ENCODE peak calls at places on chromosomes 16 and 17, in six cellular contexts. F is fibroblast of mammary gland, K is hepatocyte, Q is AG04450, L is IMR-90, S is heart right ventricle. E is an unnamed sample.

GRCh38 chr17:76270770-76271668 is 5.9 kb downstream of the UBALD2 start:
- DNase-seq in S (no peak), F (no peak), K (no peak), Q (no peak), L (no peak), E (no peak)

GRCh38 chr17:75832164-75832651 is 12.0 kb downstream of the UNC13D start:
- DNase-seq in Q (no peak), F (peak; percentile 91), K (no peak), L (peak; percentile 85), S (no peak), E (peak; percentile 89)

GRCh38 chr17:56887552-56888467 is 26.0 kb downstream of the TRIM25 start:
- DNase-seq in Q (no peak), S (no peak), K (peak; percentile 28), L (peak; percentile 12), F (peak; percentile 35), E (no peak)

GRCh38 chr17:30237296-30238002 is 2.0 kb upstream of the SLC6A4 start:
- DNase-seq in K (no peak), S (no peak), Q (no peak), F (no peak), L (no peak), E (no peak)

GRCh38 chr16:82091225-82091624 is 56.2 kb downstream of the HSD17B2 start:
- DNase-seq in L (peak; percentile 64), F (peak; percentile 4), Q (peak; percentile 37), K (peak; percentile 16), S (no peak), E (peak; percentile 67)

GRCh38 chr16:5027086-5027485 is 6.6 kb downstream of the NAGPA start:
- DNase-seq in K (no peak), Q (no peak), F (no peak), L (no peak), S (no peak), E (no peak)

GRCh38 chr16:53261276-53261675 is 173.0 kb upstream of the RBL2 start:
- DNase-seq in L (no peak), Q (no peak), S (no peak), K (no peak), F (no peak), E (no peak)

GRCh38 chr17:9370464-9370863 is 205.2 kb downstream of the STX8 start:
- DNase-seq in Q (no peak), K (no peak), S (no peak), L (peak; percentile 62), F (peak; percentile 66), E (peak; percentile 71)

GRCh38 chr17:29155235-29155965 is 24.8 kb downstream of the MYO18A start:
- DNase-seq in S (no peak), K (peak; percentile 82), Q (no peak), L (peak; percentile 61), F (no peak), E (peak; percentile 58)

GRCh38 chr17:50051082-50051576 is 4.8 kb upstream of the ITGA3 start:
- DNase-seq in S (no peak), L (peak; percentile 88), F (peak; percentile 86), K (peak; percentile 70), Q (no peak), E (peak; percentile 75)

GRCh38 chr16:68508013-68508412 is 31.1 kb upstream of the ZFP90 start:
- DNase-seq in K (no peak), Q (no peak), L (no peak), S (no peak), F (no peak), E (no peak)

GRCh38 chr17:9905902-9906301 is 831 bp upstream of the RCVRN start:
- DNase-seq in K (peak; percentile 40), F (peak; percentile 51), S (peak; percentile 51), L (no peak), Q (no peak), E (peak; percentile 37)

GRCh38 chr17:10087333-10087732 is 111.1 kb downstream of the GAS7 start:
- DNase-seq in L (no peak), Q (no peak), K (no peak), F (no peak), S (no peak), E (no peak)

GRCh38 chr16:30372037-30372712 is 1.9 kb upstream of the TBC1D10B start:
- DNase-seq in S (no peak), L (no peak), Q (no peak), K (peak; percentile 6), F (no peak), E (no peak)

GRCh38 chr16:22726868-22727267 is 87.1 kb upstream of the HS3ST2 start:
- DNase-seq in S (no peak), K (no peak), L (no peak), F (peak; percentile 37), Q (no peak), E (no peak)

GRCh38 chr17:44279586-44280344 is 11.8 kb upstream of the SLC4A1 start:
- DNase-seq in F (peak; percentile 88), L (peak; percentile 91), S (peak; percentile 76), Q (peak; percentile 27), K (peak; percentile 59), E (peak; percentile 95)

GRCh38 chr16:83329466-83329865 is 478.3 kb upstream of the HSBP1 start:
- DNase-seq in S (no peak), Q (no peak), K (no peak), F (no peak), L (no peak), E (peak; percentile 48)

GRCh38 chr16:51243836-51244483 is 92.9 kb upstream of the SALL1 start:
- DNase-seq in K (peak; percentile 61), S (no peak), L (peak; percentile 16), Q (no peak), F (peak; percentile 18), E (no peak)

GRCh38 chr17:29066603-29067002 is 23.7 kb downstream of the PIPOX start:
- DNase-seq in Q (no peak), L (no peak), F (no peak), K (no peak), S (no peak), E (no peak)

GRCh38 chr16:5709889-5710288 is 612.3 kb upstream of the EEF2KMT start:
- DNase-seq in S (no peak), L (peak; percentile 0), K (peak; percentile 61), Q (no peak), F (no peak), E (no peak)

DNA sequence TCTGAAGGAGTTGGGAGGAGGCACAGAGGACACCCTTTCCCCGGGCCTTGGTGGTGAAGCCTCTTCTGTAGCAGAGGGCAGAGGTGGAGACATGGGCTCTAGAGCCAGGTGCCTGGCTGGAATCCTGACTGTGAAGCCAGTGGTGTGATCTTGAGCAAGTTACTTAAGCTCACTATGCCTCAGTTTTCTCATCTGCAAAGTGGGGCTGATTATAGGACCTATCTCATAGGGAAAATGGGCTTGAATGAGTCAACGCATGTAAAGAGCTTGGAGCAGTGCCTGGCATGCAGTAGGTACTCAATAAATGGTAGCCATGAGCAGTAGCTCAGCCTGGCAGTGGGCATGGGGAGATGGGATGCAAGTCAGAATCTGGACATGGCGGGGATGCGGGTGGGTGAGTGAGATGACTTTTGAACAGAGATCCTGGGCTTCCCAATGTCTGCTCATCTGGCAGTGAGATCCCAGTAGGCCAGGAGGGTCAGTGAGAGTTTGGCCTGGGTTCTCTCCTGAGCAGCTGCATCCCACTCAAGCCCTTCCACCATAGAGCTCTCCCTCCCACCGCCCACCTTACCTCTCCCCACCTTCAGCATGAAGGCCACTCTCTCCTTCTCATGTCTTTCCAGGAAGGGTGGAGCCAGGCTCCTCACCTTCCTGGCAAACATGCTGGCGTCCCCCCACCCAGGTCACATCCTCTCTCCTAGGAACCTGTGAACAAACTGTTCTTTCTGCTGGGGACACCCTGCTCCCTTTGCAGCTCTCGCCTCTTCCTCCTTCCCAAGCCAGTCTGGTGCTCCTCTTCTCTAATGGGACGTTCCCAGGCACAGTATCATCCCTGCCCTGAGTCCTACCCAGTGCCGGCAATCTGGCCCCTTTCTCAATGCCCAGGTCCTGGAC is 13.1 kb upstream of the SP2 start:
- DNase-seq in F (no peak), L (no peak), S (no peak), K (no peak), Q (no peak), E (no peak)
- H3K4me3 ChIP-seq in F (no peak overlapping the region), L (no peak overlapping the region), S (no peak overlapping the region), K (no peak overlapping the region), Q (no peak overlapping the region), E (no peak overlapping the region)

GRCh38 chr17:72576289-72576759 is 455.5 kb downstream of the SOX9 start:
- DNase-seq in F (no peak), L (no peak), S (no peak), K (no peak), Q (no peak), E (no peak)

GRCh38 chr17:72580321-72581127 is 459.7 kb downstream of the SOX9 start:
- DNase-seq in S (no peak), F (no peak), K (peak; percentile 82), L (no peak), Q (no peak), E (no peak)

GRCh38 chr17:72575542-72576233 is 454.9 kb downstream of the SOX9 start:
- DNase-seq in F (peak; percentile 48), K (no peak), S (no peak), L (no peak), Q (no peak), E (no peak)

GRCh38 chr17:72578817-72579470 is 458.1 kb downstream of the SOX9 start:
- DNase-seq in Q (no peak), L (no peak), K (no peak), F (no peak), S (no peak), E (no peak)

GRCh38 chr17:72579990-72580320 is 459.1 kb downstream of the SOX9 start:
- DNase-seq in S (no peak), L (no peak), Q (no peak), K (no peak), F (no peak), E (no peak)
- TF ChIP-seq CTCF in S (no peak), L (no peak), Q (no peak), K (no peak), F (no peak), E (no peak)

DNA sequence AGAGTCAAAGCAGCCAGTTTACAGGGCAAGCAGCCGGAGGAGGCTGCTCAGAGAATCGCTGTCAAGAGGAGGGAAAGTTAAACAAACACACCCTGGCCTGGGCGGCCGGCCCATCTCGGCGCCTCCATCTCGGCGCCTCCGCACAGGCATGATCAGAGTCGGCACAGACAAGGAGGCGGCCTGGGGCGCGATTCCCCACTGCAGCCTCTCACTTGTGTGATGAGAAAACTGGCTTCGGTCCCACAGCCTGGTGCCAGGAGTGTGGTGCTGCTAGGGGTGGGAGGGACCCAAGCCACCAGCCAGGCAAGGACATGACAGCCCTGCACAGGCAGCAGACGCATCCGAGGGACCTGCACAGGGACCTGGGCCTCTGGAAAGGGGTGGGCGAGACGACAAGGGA is 17.7 kb downstream of the SLC38A10 start:
- DNase-seq in F (no peak), L (peak; percentile 68), S (peak; percentile 57), Q (no peak), K (peak; percentile 32), E (no peak)
- H3K4me3 ChIP-seq in F (no peak overlapping the region), L (peak overlapping the region; percentile 14), S (peak overlapping the region; percentile 12), Q (no peak overlapping the region), K (no peak overlapping the region), E (no peak overlapping the region)

GRCh38 chr16:70611224-70611598 is 35.1 kb upstream of the IL34 start:
- DNase-seq in S (no peak), K (no peak), Q (no peak), L (no peak), F (no peak), E (no peak)
- TF ChIP-seq CTCF in S (no peak), K (no peak), Q (no peak), L (no peak), F (no peak), E (no peak)

E was measured in choroid plexus epithelial cell.